ENCODE peak calls at places on chromosomes 2 and 18, in seven cellular contexts. V is hippocampal formation, E is cardiac fibroblast, P is naive B cell, N is esophagus squamous epithelium, S is GM12864, A is T-helper 2 cell. L is an unnamed sample.

GRCh38 chr2:203808041-203808750 is 59.4 kb upstream of the CTLA4 start:
- DNase-seq in V (no peak), E (peak), P (no peak), N (no peak), S (no peak), A (no peak), L (no peak)

GRCh38 chr2:15619510-15619909 is 27.8 kb downstream of the DDX1 start:
- DNase-seq in V (no peak), E (no peak), P (no peak), N (no peak), S (no peak), A (no peak), L (no peak)

GRCh38 chr2:23988371-23988770 is 21.5 kb upstream of the MFSD2B start:
- DNase-seq in V (no peak), E (peak), P (no peak), N (no peak), S (no peak), A (no peak), L (no peak)

GRCh38 chr2:105644174-105644980 is 100.3 kb upstream of the NCK2 start:
- DNase-seq in V (no peak), E (peak), P (no peak), N (no peak), S (no peak), A (no peak), L (no peak)

GRCh38 chr18:63553117-63553516 is 10.9 kb downstream of the SERPINB12 start:
- DNase-seq in V (no peak), E (peak), P (no peak), N (no peak), S (no peak), A (no peak), L (no peak)

GRCh38 chr2:64143154-64144056 is 815 bp downstream of the PELI1 start:
- DNase-seq in V (no peak), E (peak), P (peak), N (no peak), S (no peak), A (peak), L (peak)

GRCh38 chr2:225326969-225327368 is 72.5 kb upstream of the NYAP2 start:
- DNase-seq in V (no peak), E (no peak), P (no peak), N (no peak), S (no peak), A (no peak), L (no peak)

GRCh38 chr2:147600223-147600622 is 244.6 kb upstream of the ACVR2A start:
- DNase-seq in V (no peak), E (no peak), P (no peak), N (no peak), S (no peak), A (no peak), L (no peak)

GRCh38 chr2:36389081-36389480 is 33.5 kb downstream of the CRIM1 start:
- DNase-seq in V (no peak), E (peak), P (no peak), N (no peak), S (no peak), A (no peak), L (no peak)

GRCh38 chr2:176125215-176126054 is 2.9 kb downstream of the HOXD9 start:
- DNase-seq in V (no peak), E (no peak), P (no peak), N (no peak), S (no peak), A (no peak), L (no peak)

GRCh38 chr18:22344908-22345670 is 72.6 kb downstream of the CTAGE1 start:
- DNase-seq in V (no peak), E (no peak), P (no peak), N (no peak), S (no peak), A (no peak), L (no peak)

GRCh38 chr2:127884436-127884835 is 1.3 kb downstream of the AMMECR1L start:
- DNase-seq in V (no peak), E (peak), P (no peak), N (no peak), S (no peak), A (no peak), L (no peak)

GRCh38 chr2:46331099-46331766 is 34.0 kb downstream of the EPAS1 start:
- DNase-seq in V (no peak), E (no peak), P (no peak), N (no peak), S (no peak), A (no peak), L (no peak)

GRCh38 chr2:128278979-128279378 is 39.7 kb downstream of the HS6ST1 start:
- DNase-seq in V (no peak), E (no peak), P (no peak), N (no peak), S (no peak), A (no peak), L (no peak)

GRCh38 chr2:74572178-74572925 is 17.8 kb downstream of the DOK1 start:
- DNase-seq in V (no peak), E (no peak), P (no peak), N (no peak), S (no peak), A (no peak), L (no peak)

GRCh38 chr2:54772531-54772930 is 49.1 kb downstream of the EML6 start:
- DNase-seq in V (no peak), E (peak), P (no peak), N (no peak), S (no peak), A (no peak), L (no peak)

GRCh38 chr2:140639628-140640027 is 1491.2 kb downstream of the LRP1B start:
- DNase-seq in V (no peak), E (no peak), P (no peak), N (no peak), S (no peak), A (no peak), L (no peak)

GRCh38 chr2:194445226-194445625 is 1211.8 kb upstream of the SLC39A10 start:
- DNase-seq in V (no peak), E (no peak), P (no peak), N (no peak), S (no peak), A (no peak), L (no peak)

GRCh38 chr2:194545978-194546377 is 1111.0 kb upstream of the SLC39A10 start:
- DNase-seq in V (peak), E (peak), P (no peak), N (no peak), S (no peak), A (no peak), L (no peak)

GRCh38 chr2:231807020-231807419 is 20.8 kb downstream of the COPS7B start:
- DNase-seq in V (no peak), E (no peak), P (no peak), N (no peak), S (no peak), A (no peak), L (no peak)

GRCh38 chr18:70503060-70503459 is 214.2 kb downstream of the SOCS6 start:
- DNase-seq in V (no peak), E (no peak), P (no peak), N (no peak), S (no peak), A (no peak), L (no peak)

GRCh38 chr2:240528406-240529040 is 29.3 kb downstream of the ANKMY1 start:
- DNase-seq in V (no peak), E (no peak), P (no peak), N (no peak), S (no peak), A (no peak), L (no peak)

GRCh38 chr2:203451686-203452085 is 83.4 kb downstream of the RAPH1 start:
- DNase-seq in V (no peak), E (peak), P (no peak), N (no peak), S (no peak), A (no peak), L (no peak)

GRCh38 chr2:124804014-124804940 is 779.2 kb downstream of the CNTNAP5 start:
- DNase-seq in V (peak), E (peak), P (no peak), N (no peak), S (no peak), A (no peak), L (no peak)

GRCh38 chr18:74328196-74328595 is 12.6 kb downstream of the C18orf63 start:
- DNase-seq in V (no peak), E (peak), P (no peak), N (no peak), S (no peak), A (no peak), L (no peak)

GRCh38 chr2:17717666-17718065 is 35.9 kb downstream of the SMC6 start:
- DNase-seq in V (no peak), E (no peak), P (no peak), N (no peak), S (no peak), A (no peak), L (no peak)

GRCh38 chr18:48932822-48933510 is 17.8 kb downstream of the SMAD7 start:
- DNase-seq in V (no peak), E (peak), P (peak), N (no peak), S (no peak), A (no peak), L (no peak)

GRCh38 chr18:23627325-23627724 is 35.4 kb downstream of the ANKRD29 start:
- DNase-seq in V (no peak), E (peak), P (no peak), N (no peak), S (no peak), A (no peak), L (no peak)

GRCh38 chr2:25347205-25347815 is 5.6 kb upstream of the DNMT3A start:
- DNase-seq in V (no peak), E (peak), P (no peak), N (no peak), S (no peak), A (no peak), L (no peak)

GRCh38 chr2:207511851-207512250 is 17.9 kb upstream of the CREB1 start:
- DNase-seq in V (no peak), E (peak), P (no peak), N (no peak), S (no peak), A (no peak), L (no peak)

GRCh38 chr2:43877782-43878464 is 39.2 kb downstream of the ABCG8 start:
- DNase-seq in V (peak), E (peak), P (peak), N (no peak), S (peak), A (peak), L (no peak)

GRCh38 chr2:225354281-225354774 is 45.2 kb upstream of the NYAP2 start:
- DNase-seq in V (no peak), E (peak), P (no peak), N (no peak), S (no peak), A (no peak), L (no peak)

GRCh38 chr2:183227191-183227590 is 102.9 kb downstream of the NUP35 start:
- DNase-seq in V (no peak), E (no peak), P (no peak), N (no peak), S (no peak), A (no peak), L (no peak)

GRCh38 chr18:22813648-22814328 is 119.3 kb upstream of the RBBP8 start:
- DNase-seq in V (no peak), E (peak), P (peak), N (no peak), S (no peak), A (no peak), L (no peak)

GRCh38 chr2:240988571-240989271 is 9.7 kb upstream of the SNED1 start:
- DNase-seq in V (no peak), E (no peak), P (no peak), N (no peak), S (no peak), A (no peak), L (peak)

GRCh38 chr18:59008302-59008974 is 131.2 kb upstream of the SEC11C start:
- DNase-seq in V (no peak), E (peak), P (no peak), N (no peak), S (no peak), A (no peak), L (no peak)

GRCh38 chr2:55809875-55810620 is 113.5 kb downstream of the EFEMP1 start:
- DNase-seq in V (no peak), E (peak), P (no peak), N (no peak), S (no peak), A (no peak), L (peak)

GRCh38 chr2:55051026-55051866 is 995 bp upstream of the RTN4 start:
- DNase-seq in V (no peak), E (peak), P (no peak), N (no peak), S (no peak), A (no peak), L (peak)

GRCh38 chr18:9704233-9705118 is 3.6 kb upstream of the RAB31 start:
- DNase-seq in V (no peak), E (no peak), P (no peak), N (no peak), S (no peak), A (no peak), L (no peak)

GRCh38 chr2:111659361-111660281 is 224.4 kb downstream of the ANAPC1 start:
- DNase-seq in V (no peak), E (peak), P (no peak), N (peak), S (no peak), A (no peak), L (peak)

L was measured in heart left ventricle.